ENCODE peak calls at places on chromosome 5, in eight cellular contexts. G is central memory CD4-positive, alpha-beta T cell; R is uterus; L is fibroblast of lung; V is cardiac muscle cell; P is left ventricle myocardium superior; I is LoVo; E is BJ. N is an unnamed sample.

GRCh38 chr5:78547731-78548189 is 100.8 kb downstream of the LHFPL2 start:
- DNase-seq in R (peak), E (peak), G (no peak), V (peak), I (no peak), P (peak), L (peak), N (peak)

GRCh38 chr5:78367318-78367991 is 7.0 kb downstream of the SCAMP1 start:
- DNase-seq in V (no peak), E (no peak), R (no peak), P (no peak), L (no peak), G (no peak), I (no peak), N (no peak)

GRCh38 chr5:107486489-107486888 is 184.2 kb downstream of the EFNA5 start:
- DNase-seq in V (peak), P (no peak), L (peak), E (no peak), I (peak), G (no peak), R (no peak), N (no peak)

GRCh38 chr5:125725686-125726085 is 697.5 kb upstream of the GRAMD2B start:
- DNase-seq in P (no peak), E (no peak), V (no peak), G (no peak), R (no peak), L (no peak), I (no peak), N (no peak)

GRCh38 chr5:168334161-168335094 is 43.0 kb downstream of the WWC1 start:
- DNase-seq in P (no peak), V (peak), E (peak), R (no peak), G (no peak), I (no peak), L (peak), N (peak)

GRCh38 chr5:4659836-4660235 is 480.3 kb upstream of the ADAMTS16 start:
- DNase-seq in L (no peak), V (no peak), I (no peak), R (no peak), E (no peak), G (no peak), P (no peak), N (no peak)

GRCh38 chr5:80109549-80110478 is 74.7 kb downstream of the THBS4 start:
- DNase-seq in P (peak), V (no peak), R (peak), I (no peak), L (no peak), E (no peak), G (no peak), N (no peak)

GRCh38 chr5:132001647-132002561 is 9.6 kb downstream of the ACSL6 start:
- DNase-seq in V (peak), G (no peak), L (peak), P (no peak), E (no peak), I (no peak), R (no peak), N (peak)

GRCh38 chr5:93163010-93163663 is 417.9 kb downstream of the NR2F1-AS1 start:
- DNase-seq in R (no peak), G (no peak), V (peak), I (peak), L (peak), P (no peak), E (peak), N (peak)

GRCh38 chr5:148910686-148911361 is 84.4 kb downstream of the ADRB2 start:
- DNase-seq in E (no peak), V (peak), I (peak), R (no peak), P (peak), L (peak), G (no peak), N (peak)

GRCh38 chr5:156094001-156094400 is 233.0 kb upstream of the SGCD start:
- DNase-seq in R (no peak), I (no peak), G (no peak), V (no peak), L (peak), P (no peak), E (peak), N (no peak)

GRCh38 chr5:88545348-88545747 is 276.7 kb upstream of the TMEM161B start:
- DNase-seq in P (no peak), G (no peak), E (no peak), V (no peak), I (no peak), R (no peak), L (no peak), N (no peak)

GRCh38 chr5:141513627-141514329 is 24.9 kb downstream of the PCDHGC5 start:
- DNase-seq in L (peak), G (no peak), I (no peak), P (peak), R (peak), V (peak), E (peak), N (peak)

GRCh38 chr5:17289681-17290619 is 72.5 kb downstream of the BASP1 start:
- DNase-seq in E (no peak), G (no peak), I (no peak), P (no peak), V (peak), L (peak), R (no peak), N (peak)